ENCODE peak calls at places on chromosomes 3 and 15, in five cellular contexts. E is left ventricle myocardium inferior, B is HCT116, H is ovary, Q is stomach. I is an unnamed sample. For H3K4me1, the result is how much of the 10 kb centered on the place peaks cover.

GRCh38 chr3:129224984-129225393 is 24.4 kb upstream of the COPG1 start:
- DNase-seq in E (peak), B (no peak), H (peak), Q (peak), I (peak)

GRCh38 chr3:77039606-77040553 is at the start of gene ROBO2:
- DNase-seq in E (peak), B (no peak), H (peak), Q (no peak), I (peak)

GRCh38 chr15:45842151-45842550 is 207.3 kb downstream of the SQOR start:
- DNase-seq in E (no peak), B (no peak), H (no peak), Q (no peak), I (no peak)

GRCh38 chr15:101295607-101296225 is 668 bp upstream of the SNRPA1 start:
- DNase-seq in E (no peak), B (no peak), H (no peak), Q (peak), I (no peak)

GRCh38 chr3:170056710-170057454 is 19.1 kb downstream of the GPR160 start:
- DNase-seq in E (no peak), B (no peak), H (no peak), Q (no peak), I (no peak)

GRCh38 chr3:188299713-188300112 is 145.8 kb downstream of the LPP start:
- DNase-seq in E (no peak), B (no peak), H (no peak), Q (no peak), I (no peak)

GRCh38 chr3:48069339-48069738 is 53.1 kb upstream of the MAP4 start:
- DNase-seq in E (no peak), B (no peak), H (no peak), Q (no peak), I (no peak)

GRCh38 chr3:113271189-113271588 is 59.8 kb downstream of the BOC start:
- DNase-seq in E (no peak), B (no peak), H (peak), Q (no peak), I (no peak)

GRCh38 chr3:30324587-30324986 is 281.8 kb upstream of the TGFBR2 start:
- DNase-seq in E (no peak), B (no peak), H (no peak), Q (no peak), I (no peak)

GRCh38 chr3:59772416-59773408 is 722.9 kb upstream of the CFAP20DC start:
- DNase-seq in E (no peak), B (no peak), H (no peak), Q (no peak), I (no peak)

GRCh38 chr15:57680021-57680420 is 26.5 kb upstream of the POLR2M start:
- DNase-seq in E (no peak), B (no peak), H (no peak), Q (no peak), I (no peak)

GRCh38 chr3:71397046-71397445 is 186.5 kb downstream of the FOXP1 start:
- DNase-seq in E (no peak), B (peak), H (no peak), Q (no peak), I (no peak)

GRCh38 chr3:132660056-132660744 is at the start of gene UBA5:
- DNase-seq in E (peak), B (peak), H (peak), Q (peak), I (peak)

GRCh38 chr3:133983576-133984560 is 45.9 kb downstream of the SLCO2A1 start:
- DNase-seq in E (no peak), B (no peak), H (no peak), Q (no peak), I (no peak)

GRCh38 chr15:33034588-33034987 is 159.9 kb downstream of the FMN1 start:
- DNase-seq in E (no peak), B (no peak), H (no peak), Q (no peak), I (no peak)

GRCh38 chr3:143975549-143976152 is 4.0 kb downstream of the DIPK2A start:
- DNase-seq in E (no peak), B (no peak), H (no peak), Q (no peak), I (no peak)

GRCh38 chr3:124985358-124985757 is 50.8 kb upstream of the MUC13 start:
- DNase-seq in E (no peak), B (peak), H (no peak), Q (no peak), I (no peak)

GRCh38 chr15:57635300-57635944 is 43.7 kb downstream of the MYZAP start:
- DNase-seq in E (peak), B (no peak), H (peak), Q (peak), I (no peak)

GRCh38 chr3:71658131-71658530 is 67.1 kb downstream of the EIF4E3 start:
- DNase-seq in E (peak), B (peak), H (peak), Q (peak), I (peak)

GRCh38 chr15:72965671-72966070 is 86.6 kb upstream of the NEO1 start:
- DNase-seq in E (no peak), B (no peak), H (no peak), Q (no peak), I (no peak)

GRCh38 chr3:176807938-176808337 is 389.3 kb downstream of the TBL1XR1 start:
- DNase-seq in E (no peak), B (no peak), H (no peak), Q (no peak), I (no peak)

DNA sequence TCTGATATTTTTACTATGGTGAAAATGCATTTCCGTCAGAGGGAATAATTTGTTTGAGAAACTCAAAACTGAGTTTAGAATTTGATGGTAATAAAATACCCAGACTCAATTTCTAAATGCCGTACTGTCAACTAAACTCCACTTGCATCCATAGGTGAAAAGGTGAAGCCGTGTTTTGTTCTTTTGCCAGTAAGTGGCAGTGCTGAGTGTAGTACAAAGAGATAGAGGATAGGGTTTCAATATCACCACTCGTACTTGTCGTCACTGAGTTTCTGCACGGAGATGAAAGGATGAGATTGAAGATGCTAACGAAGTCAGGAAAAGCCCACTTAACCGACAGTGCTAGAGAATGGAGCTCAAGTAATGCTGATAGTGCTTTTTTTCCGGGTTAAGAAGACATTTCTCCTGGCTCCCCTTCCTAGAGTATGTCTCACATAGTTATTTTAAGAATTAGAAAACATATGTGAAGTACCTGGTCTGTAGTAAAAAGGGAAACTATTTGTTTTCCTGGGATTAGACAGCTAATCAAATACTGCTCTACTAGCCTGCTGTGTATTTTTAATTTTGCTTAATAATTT is 345.1 kb downstream of the IL5RA start:
- DNase-seq in E (no peak), B (no peak), H (no peak), Q (no peak), I (no peak)
- TF ChIP-seq CTCF in E (no peak), B (no peak), H (no peak), Q (no peak), I (no peak)

GRCh38 chr3:12252859-12253258 is 36.0 kb upstream of the PPARG start:
- DNase-seq in E (no peak), B (no peak), H (no peak), Q (no peak), I (no peak)
- H3K4me3 ChIP-seq in E (no peak), B (no peak), H (no peak), Q (no peak), I (no peak)

GRCh38 chr3:52237006-52237658 is 1.8 kb downstream of the TWF2 start:
- DNase-seq in E (no peak), B (no peak), H (peak), Q (no peak), I (peak)
- H3K4me1 ChIP-seq in E (half or more), B (under half), H (under half), Q (half or more), I (under half)

GRCh38 chr15:30903497-30904187 is at the start of gene FAN1:
- DNase-seq in E (peak), B (peak), H (peak), Q (peak), I (peak)
- TF ChIP-seq CTCF in E (peak), B (no peak), H (no peak), Q (no peak), I (no peak)